ENCODE peak calls at places on chromosomes 7 and 10, in seven cellular contexts. N is Karpas-422; J is body of pancreas; C is H1; B is CD4-positive, CD25-positive, alpha-beta regulatory T cell; I is caudate nucleus; A is adrenal gland. X is an unnamed sample.

GRCh38 chr10:119375574-119376265 is 166.8 kb downstream of the RGS10 start:
- DNase-seq in A (no peak), J (no peak), C (no peak), N (no peak), I (no peak), B (no peak), X (no peak)

GRCh38 chr10:69835233-69835632 is 33.5 kb downstream of the COL13A1 start:
- DNase-seq in A (no peak), C (no peak), B (no peak), J (no peak), I (no peak), N (no peak), X (no peak)

GRCh38 chr7:8133188-8133848 is 128.6 kb downstream of the ICA1 start:
- DNase-seq in C (no peak), N (no peak), J (no peak), I (no peak), A (no peak), B (no peak), X (no peak)

GRCh38 chr7:37234928-37235327 is 213.7 kb downstream of the ELMO1 start:
- DNase-seq in B (peak; percentile 31), C (no peak), N (peak; percentile 76), I (peak; percentile 6), A (no peak), J (no peak), X (no peak)

GRCh38 chr10:60456053-60456452 is 66.4 kb upstream of the ANK3 start:
- DNase-seq in C (no peak), A (no peak), N (no peak), I (no peak), B (no peak), J (no peak), X (no peak)

GRCh38 chr7:135684134-135684533 is 21.8 kb downstream of the STMP1 start:
- DNase-seq in B (no peak), C (no peak), J (no peak), N (no peak), I (no peak), A (no peak), X (no peak)

GRCh38 chr10:133213641-133214467 is 16.2 kb upstream of the UTF1 start:
- DNase-seq in J (no peak), A (no peak), C (no peak), B (no peak), I (no peak), N (no peak), X (no peak)

GRCh38 chr10:18822156-18822555 is 162.9 kb downstream of the ARL5B start:
- DNase-seq in J (peak; percentile 2), C (no peak), I (no peak), B (no peak), N (peak; percentile 64), A (no peak), X (no peak)

GRCh38 chr10:70753841-70754621 is 31.1 kb downstream of the TBATA start:
- DNase-seq in J (no peak), C (no peak), I (no peak), B (no peak), A (no peak), N (no peak), X (no peak)

GRCh38 chr10:110003524-110003885 is 4.3 kb upstream of the ADD3 start:
- DNase-seq in B (no peak), I (no peak), N (no peak), A (no peak), C (no peak), J (no peak), X (no peak)

GRCh38 chr7:136923111-136923510 is 54.7 kb downstream of the CHRM2 start:
- DNase-seq in C (no peak), N (no peak), I (no peak), B (no peak), A (no peak), J (no peak), X (no peak)

DNA sequence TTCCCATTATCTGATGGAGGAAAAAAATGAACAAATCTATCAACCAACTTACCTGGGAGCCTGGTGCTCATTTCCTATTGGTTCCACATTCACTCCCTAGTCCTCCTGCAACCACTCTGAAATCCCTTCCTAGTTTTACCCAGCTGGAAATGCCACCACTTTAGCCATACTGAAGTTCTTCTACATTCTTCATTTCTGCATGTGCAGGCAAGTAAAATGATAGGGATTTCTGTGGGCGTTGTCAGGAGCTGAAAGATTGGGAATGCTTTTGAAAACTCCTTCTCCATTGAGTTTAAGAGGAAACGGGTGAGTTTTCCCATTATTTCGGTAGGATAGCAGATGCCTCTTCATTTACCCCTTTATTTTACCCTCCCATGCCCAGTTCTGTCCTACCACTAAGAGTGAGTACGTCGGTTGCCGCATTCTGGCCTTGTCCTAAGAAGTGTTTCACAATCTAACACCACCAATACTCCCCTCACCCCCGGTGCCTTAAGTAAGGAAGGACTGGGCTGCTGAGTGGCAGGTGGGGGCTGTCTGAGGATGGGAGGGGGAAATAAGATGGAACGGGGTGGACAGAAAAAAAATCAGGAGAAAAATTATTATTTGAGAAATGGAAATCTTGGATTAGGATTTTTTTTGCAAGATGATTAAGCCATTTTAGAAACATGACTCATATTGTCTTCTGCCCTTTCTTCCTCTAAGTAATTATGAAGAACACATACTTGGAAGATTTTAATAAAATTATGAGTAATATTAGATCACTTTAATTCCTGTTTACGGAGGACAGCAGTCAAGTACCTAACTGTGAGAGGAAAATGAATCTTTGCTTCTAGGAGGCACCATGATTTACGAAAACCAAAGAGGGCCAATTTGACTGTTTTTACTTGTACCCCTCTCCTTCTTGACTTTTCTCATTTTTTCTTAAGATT is 13.2 kb upstream of the TAS2R60 start:
- DNase-seq in I (no peak), C (no peak), A (no peak), J (no peak), N (no peak), B (no peak), X (no peak)
- H3K27ac ChIP-seq in I (no peak overlapping the region), C (no peak overlapping the region), A (no peak overlapping the region), J (no peak overlapping the region), N (no peak overlapping the region), B (no peak overlapping the region), X (no peak overlapping the region)

GRCh38 chr7:6273380-6273837 is 985 bp upstream of the CYTH3 start:
- DNase-seq in B (no peak), I (no peak), J (peak; percentile 53), A (peak; percentile 88), C (no peak), N (no peak), X (no peak)

GRCh38 chr7:6271091-6271658 is 1.2 kb downstream of the CYTH3 start:
- DNase-seq in C (no peak), N (peak; percentile 43), J (peak; percentile 61), I (peak; percentile 65), B (peak; percentile 37), A (peak; percentile 69), X (peak; percentile 85)

GRCh38 chr7:6271694-6272371 is 591 bp downstream of the CYTH3 start:
- DNase-seq in A (peak; percentile 24), C (no peak), B (no peak), N (no peak), I (peak; percentile 12), J (peak; percentile 25), X (peak; percentile 79)

GRCh38 chr7:6273917-6274630 is 1.6 kb upstream of the CYTH3 start:
- DNase-seq in C (no peak), I (no peak), N (no peak), A (no peak), B (no peak), J (no peak), X (no peak)

DNA sequence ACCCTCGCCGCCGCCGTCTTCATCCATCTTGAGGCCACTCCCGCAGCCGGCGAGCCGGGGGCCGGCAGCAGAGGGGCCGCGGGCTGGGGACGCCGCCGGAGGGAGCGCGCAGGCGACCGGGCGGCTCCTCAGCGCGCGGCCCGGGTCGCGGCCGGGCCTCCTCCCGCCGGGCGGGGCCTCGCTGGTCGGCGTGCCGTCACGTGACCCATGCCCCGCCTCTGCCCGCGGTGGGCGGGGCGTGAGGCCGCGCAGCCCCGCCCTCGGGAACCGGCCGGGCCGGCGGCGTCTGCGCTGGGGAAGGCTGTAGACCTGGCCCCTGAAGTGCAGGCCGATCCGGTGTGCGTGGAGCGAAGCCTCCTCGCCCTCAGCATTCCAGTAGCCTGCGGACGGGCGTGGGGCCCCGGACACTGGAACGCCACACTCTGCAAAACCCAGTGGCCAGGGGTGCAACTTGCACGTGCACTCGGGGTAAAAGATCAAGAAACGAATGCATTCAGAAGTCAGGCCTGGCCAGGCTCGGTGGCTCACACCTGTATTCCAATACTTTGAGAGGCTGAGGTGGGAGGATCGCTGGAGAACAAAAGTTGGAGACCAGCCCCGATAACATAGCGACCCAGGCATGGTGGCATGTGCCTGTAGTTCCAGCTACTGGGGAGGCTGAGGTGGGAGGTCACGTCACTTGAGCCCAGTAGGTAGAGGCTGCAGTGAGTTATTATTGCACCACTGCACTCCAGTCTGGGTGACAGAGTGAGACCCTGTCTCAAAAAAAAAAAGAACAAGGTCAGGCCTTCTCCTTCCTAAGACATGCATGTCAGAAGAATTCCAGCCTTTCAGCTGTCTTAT is at the start of gene CYTH3:
- DNase-seq in N (peak; percentile 88), A (peak; percentile 77), J (peak; percentile 80), C (peak; percentile 47), I (peak; percentile 77), B (peak; percentile 78), X (peak; percentile 84)
- H3K27ac ChIP-seq in N (no peak within 1 kb of the TSS), A (peak within 1 kb of the TSS; percentile 47), J (peak within 1 kb of the TSS; percentile 56), C (no peak within 1 kb of the TSS), I (no peak within 1 kb of the TSS), B (peak within 1 kb of the TSS; percentile 23), X (peak within 1 kb of the TSS; percentile 96)

DNA sequence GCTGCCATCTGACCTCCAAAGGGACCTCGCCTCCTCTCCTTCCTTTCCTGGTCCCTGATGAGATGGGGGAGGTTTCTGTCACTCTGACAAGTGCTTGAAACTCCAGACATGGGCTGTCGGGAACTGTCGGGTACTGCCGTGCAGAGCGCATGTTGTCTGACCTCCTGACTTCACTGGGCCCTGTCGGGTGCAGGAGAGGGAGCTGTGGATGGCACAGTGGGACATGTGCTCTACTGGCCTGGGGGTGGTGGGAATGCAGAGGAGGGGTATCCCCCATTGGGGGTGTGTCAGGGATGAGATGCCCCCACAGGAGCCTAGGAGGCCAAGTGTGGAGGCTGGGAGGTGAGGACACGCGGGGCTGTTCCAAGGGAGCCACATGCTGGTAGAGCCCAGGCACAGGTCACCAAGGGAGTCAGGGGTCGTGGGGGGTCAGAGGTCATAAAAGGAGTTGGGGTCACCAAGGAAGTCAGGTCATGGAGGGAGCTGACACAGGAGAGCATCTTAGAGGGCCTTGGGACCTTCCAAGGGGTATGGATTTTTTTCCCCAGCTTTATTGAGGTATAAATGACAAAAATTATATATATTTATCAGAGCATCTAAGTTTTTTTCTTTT is 30.9 kb downstream of the TMEM120A start:
- DNase-seq in B (no peak), C (no peak), I (no peak), J (no peak), N (no peak), A (peak; percentile 42), X (no peak)
- H3K27ac ChIP-seq in B (no peak overlapping the region), C (no peak overlapping the region), I (peak overlapping the region; percentile 70), J (peak overlapping the region; percentile 71), N (no peak overlapping the region), A (peak overlapping the region; percentile 97), X (peak overlapping the region; percentile 85)

GRCh38 chr7:153010416-153010815 is 250.9 kb downstream of the ACTR3B start:
- DNase-seq in C (no peak), A (no peak), I (no peak), J (no peak), N (no peak), B (no peak), X (no peak)
- H3K27ac ChIP-seq in C (no peak overlapping the region), A (no peak overlapping the region), I (no peak overlapping the region), J (no peak overlapping the region), N (no peak overlapping the region), B (no peak overlapping the region), X (no peak overlapping the region)

DNA sequence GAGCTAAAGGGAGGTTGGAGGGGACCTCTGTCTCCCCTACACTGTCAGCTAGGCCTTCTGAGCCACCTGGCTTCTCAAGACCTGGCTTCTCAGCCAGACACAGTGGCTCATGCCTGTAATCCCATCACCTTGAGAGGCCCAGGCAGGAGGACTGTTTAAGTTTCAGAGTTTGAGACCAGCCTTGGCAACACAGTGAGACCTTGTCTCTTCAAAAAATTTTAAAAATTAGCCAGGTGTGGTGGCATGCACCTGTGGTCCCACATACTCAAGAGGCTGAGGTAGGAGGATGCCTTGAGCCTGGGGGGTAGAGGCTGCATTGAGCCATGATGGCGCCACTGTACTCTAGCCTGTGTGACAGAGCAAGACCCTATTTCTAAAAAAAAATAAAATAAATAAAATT is 33.1 kb downstream of the PIP4K2A start:
- DNase-seq in C (no peak), A (no peak), N (no peak), I (no peak), B (no peak), J (no peak), X (no peak)
- H3K27ac ChIP-seq in C (no peak overlapping the region), A (no peak overlapping the region), N (no peak overlapping the region), I (no peak overlapping the region), B (peak overlapping the region; percentile 92), J (peak overlapping the region; percentile 36), X (no peak overlapping the region)